ENCODE peak calls at places on chromosomes 4 and X, in seven cellular contexts. K is prostate gland, R is HCT116, P is transverse colon, G is ovary, F is endothelial cell of umbilical vein, Q is testis. Z is an unnamed sample.
A peak's percentile ranks its signal among the peaks of the same experiment; 100 is the strongest.

GRCh38 chrX:115362334-115363095 is 73.0 kb downstream of the LUZP4 start:
- DNase-seq in K (no peak), R (no peak), P (no peak), G (no peak), F (no peak), Q (no peak), Z (no peak)

GRCh38 chrX:9928083-9928482 is 39.1 kb upstream of the CLDN34 start:
- DNase-seq in K (no peak), R (no peak), P (no peak), G (no peak), F (no peak), Q (no peak), Z (no peak)

GRCh38 chr4:133624744-133625143 is 475.6 kb downstream of the PCDH10 start:
- DNase-seq in K (no peak), R (no peak), P (no peak), G (no peak), F (no peak), Q (no peak), Z (no peak)

GRCh38 chr4:89797117-89797516 is 39.8 kb downstream of the SNCA start:
- DNase-seq in K (no peak), R (no peak), P (no peak), G (no peak), F (peak; percentile 77), Q (peak; percentile 17), Z (no peak)

GRCh38 chr4:113781439-113782040 is 20.0 kb upstream of the CAMK2D start:
- DNase-seq in K (no peak), R (no peak), P (no peak), G (no peak), F (peak; percentile 58), Q (no peak), Z (no peak)

GRCh38 chrX:2457289-2458133 is 43.3 kb downstream of the DHRSX start:
- DNase-seq in K (no peak), R (peak; percentile 98), P (no peak), G (no peak), F (no peak), Q (peak; percentile 79), Z (no peak)

GRCh38 chr4:53994382-53994781 is 70.0 kb downstream of the CHIC2 start:
- DNase-seq in K (no peak), R (no peak), P (no peak), G (no peak), F (peak; percentile 97), Q (no peak), Z (no peak)

GRCh38 chr4:136012250-136012649 is 1520.0 kb downstream of the PCDH18 start:
- DNase-seq in K (no peak), R (no peak), P (no peak), G (no peak), F (no peak), Q (no peak), Z (no peak)

GRCh38 chrX:67749536-67749935 is 205.7 kb downstream of the AR start:
- DNase-seq in K (no peak), R (no peak), P (no peak), G (no peak), F (peak; percentile 18), Q (no peak), Z (no peak)

GRCh38 chr4:13860126-13860525 is 232.6 kb upstream of the BOD1L1 start:
- DNase-seq in K (no peak), R (no peak), P (no peak), G (no peak), F (no peak), Q (peak; percentile 27), Z (no peak)

GRCh38 chrX:264634-265455 is 16.3 kb upstream of the PLCXD1 start:
- DNase-seq in K (peak; percentile 22), R (no peak), P (no peak), G (peak; percentile 4), F (no peak), Q (no peak), Z (no peak)

GRCh38 chr4:26320453-26321325 is at the start of gene RBPJ:
- DNase-seq in K (peak; percentile 90), R (peak; percentile 94), P (peak; percentile 90), G (peak; percentile 94), F (peak; percentile 97), Q (peak; percentile 95), Z (peak; percentile 63)

GRCh38 chrX:155747520-155747919 is 133.6 kb upstream of the VAMP7 start:
- DNase-seq in K (no peak), R (no peak), P (peak; percentile 77), G (no peak), F (peak; percentile 68), Q (no peak), Z (no peak)

GRCh38 chrX:66674506-66674905 is 35.6 kb upstream of the EDA2R start:
- DNase-seq in K (no peak), R (no peak), P (no peak), G (no peak), F (no peak), Q (no peak), Z (no peak)

GRCh38 chrX:66676990-66677389 is 38.1 kb upstream of the EDA2R start:
- DNase-seq in K (no peak), R (no peak), P (no peak), G (no peak), F (peak; percentile 23), Q (no peak), Z (no peak)

GRCh38 chrX:66675541-66675940 is 36.7 kb upstream of the EDA2R start:
- DNase-seq in K (no peak), R (no peak), P (no peak), G (no peak), F (no peak), Q (no peak), Z (no peak)

GRCh38 chrX:66677430-66677829 is 38.6 kb upstream of the EDA2R start:
- DNase-seq in K (no peak), R (no peak), P (no peak), G (no peak), F (peak; percentile 1), Q (no peak), Z (no peak)

DNA sequence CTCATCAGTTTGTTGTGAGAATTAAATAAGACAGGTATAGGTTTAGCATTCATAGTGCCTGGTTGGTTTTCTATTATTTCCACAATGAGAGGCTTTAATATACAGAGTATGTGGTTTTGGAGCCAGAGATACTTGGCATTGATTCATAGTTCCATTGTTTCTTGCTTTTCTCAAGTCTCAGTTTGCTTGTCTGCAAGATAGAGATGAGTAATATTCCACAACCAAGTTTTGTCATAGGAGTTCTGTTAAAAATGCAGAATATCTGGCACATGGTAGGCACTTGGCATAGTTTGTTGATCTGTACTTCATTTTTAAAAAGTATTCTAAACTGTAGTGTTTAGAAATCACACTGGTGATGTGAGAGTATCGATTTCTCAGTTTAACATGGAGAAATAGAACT is 37.5 kb upstream of the EDA2R start:
- DNase-seq in K (no peak), R (no peak), P (no peak), G (no peak), F (peak; percentile 2), Q (no peak), Z (no peak)
- H3K9me3 ChIP-seq in K (no peaks in the 10 kb centered on the region), R (no peaks in the 10 kb centered on the region), P (no peaks in the 10 kb centered on the region), G (no peaks in the 10 kb centered on the region), F (no peaks in the 10 kb centered on the region), Q (no peaks in the 10 kb centered on the region), Z (no peaks in the 10 kb centered on the region)

DNA sequence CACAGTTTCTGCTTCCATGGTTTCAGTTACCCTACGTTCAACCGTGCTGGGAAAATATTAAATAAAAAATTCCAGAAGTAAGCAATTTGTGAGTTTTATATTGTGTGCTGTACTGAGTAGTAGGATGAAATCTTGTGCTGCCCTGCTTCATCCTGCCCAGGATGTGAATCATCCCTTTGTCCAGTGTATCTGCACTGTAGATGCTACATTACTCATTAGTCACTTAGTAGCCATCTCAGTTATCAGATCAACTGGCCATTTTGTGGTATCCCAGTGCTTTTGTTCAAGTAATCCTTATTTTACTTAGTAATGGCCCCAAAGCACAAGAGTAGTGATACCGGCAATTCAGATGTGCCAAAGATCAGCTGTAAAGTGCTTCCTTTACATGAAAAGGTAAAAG is 97.9 kb downstream of the COX18 start:
- DNase-seq in K (no peak), R (no peak), P (no peak), G (no peak), F (peak; percentile 87), Q (no peak), Z (no peak)
- H3K4me3 ChIP-seq in K (no peak overlapping the region), R (no peak overlapping the region), P (no peak overlapping the region), G (no peak overlapping the region), F (no peak overlapping the region), Q (no peak overlapping the region), Z (no peak overlapping the region)

DNA sequence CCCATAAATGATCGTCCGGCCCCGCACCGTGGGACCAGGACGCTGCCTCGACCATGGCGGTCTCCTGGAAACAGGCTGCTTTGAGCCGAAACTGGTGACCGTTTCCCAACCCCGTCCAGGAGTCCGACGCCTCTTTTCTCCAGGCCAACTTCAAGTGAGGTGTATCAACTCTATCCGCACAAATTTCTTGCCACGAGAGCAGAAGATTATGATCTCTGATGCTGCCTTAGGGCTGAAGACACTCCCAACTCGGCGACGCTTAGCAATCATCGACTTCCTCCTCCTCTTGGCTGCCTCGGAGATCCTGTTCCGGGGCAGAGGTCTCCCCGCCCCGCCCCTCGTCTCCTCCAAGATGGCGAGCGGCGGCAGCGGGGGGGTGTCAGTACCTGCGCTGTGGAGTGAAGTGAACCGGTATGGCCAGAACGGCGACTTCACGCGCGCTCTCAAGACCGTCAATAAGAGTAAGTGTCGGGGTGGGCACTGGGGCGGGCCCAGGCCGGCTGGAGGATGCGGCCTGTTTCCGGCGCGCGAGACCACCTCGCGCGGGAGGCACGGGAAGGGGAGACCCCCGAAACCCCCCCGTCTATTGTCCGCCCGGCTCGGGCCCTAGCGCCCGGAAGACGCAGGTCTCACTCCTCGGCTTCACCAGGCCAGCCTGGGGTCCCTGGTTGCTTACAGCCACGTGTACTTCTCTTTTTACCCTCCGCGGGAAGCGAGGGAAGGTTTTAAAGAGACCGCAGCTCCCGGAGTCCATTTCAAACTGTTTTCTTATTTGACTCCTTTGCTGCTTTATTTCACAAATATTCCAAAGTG is at the start of gene SRP72:
- DNase-seq in K (peak; percentile 89), R (peak; percentile 66), P (peak; percentile 91), G (peak; percentile 87), F (peak; percentile 91), Q (peak; percentile 95), Z (peak; percentile 53)
- TF ChIP-seq POLR2A in K (peak; percentile 74), R (peak; percentile 65), P (peak; percentile 91), G (peak; percentile 66), F (peak; percentile 90), Q (peak; percentile 34), Z (peak; percentile 71)

GRCh38 chrX:13153796-13154195 is 109.4 kb upstream of the FAM9C start:
- DNase-seq in K (no peak), R (no peak), P (no peak), G (no peak), F (no peak), Q (no peak), Z (no peak)

GRCh38 chrX:13149702-13150101 is 105.3 kb upstream of the FAM9C start:
- DNase-seq in K (no peak), R (no peak), P (no peak), G (no peak), F (no peak), Q (no peak), Z (no peak)

GRCh38 chrX:13151806-13152510 is 107.5 kb upstream of the FAM9C start:
- DNase-seq in K (no peak), R (no peak), P (no peak), G (no peak), F (peak; percentile 33), Q (no peak), Z (no peak)

GRCh38 chrX:13147758-13148157 is 103.3 kb upstream of the FAM9C start:
- DNase-seq in K (no peak), R (no peak), P (no peak), G (no peak), F (peak; percentile 58), Q (no peak), Z (no peak)

DNA sequence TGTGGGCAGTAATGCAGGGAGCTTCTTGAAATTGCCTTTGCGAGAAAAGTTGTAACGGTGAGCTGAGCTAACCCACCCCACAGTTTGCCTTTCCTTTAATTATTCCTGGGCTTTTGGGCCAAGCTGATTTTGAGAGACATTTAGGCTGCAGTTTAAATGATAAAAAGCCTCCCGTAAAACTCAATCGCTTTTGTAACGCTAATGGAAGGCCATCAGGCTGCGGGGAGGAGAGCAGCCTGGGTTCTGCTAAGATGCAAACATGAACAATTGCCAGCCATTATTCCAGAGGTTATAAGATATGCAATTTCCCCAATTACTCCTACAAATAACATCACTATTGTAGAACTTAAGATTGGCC is 108.1 kb upstream of the FAM9C start:
- DNase-seq in K (no peak), R (no peak), P (no peak), G (no peak), F (no peak), Q (no peak), Z (no peak)
- H3K9me3 ChIP-seq in K (no peaks in the 10 kb centered on the region), R (no peaks in the 10 kb centered on the region), P (no peaks in the 10 kb centered on the region), G (no peaks in the 10 kb centered on the region), F (no peaks in the 10 kb centered on the region), Q (no peaks in the 10 kb centered on the region), Z (no peaks in the 10 kb centered on the region)

Z was measured in esophagus squamous epithelium.